ENCODE peak calls at places on chromosomes 4 and X, in nine cellular contexts. H is erythroblast; I is AG09309; L is stimulated activated naive CD8-positive, alpha-beta T cell treated with anti-CD3 and anti-CD28 coated beads, Interleukin-15, Interleukin-2, amounts not matched to agents 100 U/mL and 50 U/mL, for 24 hours; C is activated T-cell treated with anti-CD3 and anti-CD28 coated beads for 1 hour; N is NCI-H345; F is activated naive CD8-positive, alpha-beta T cell treated with anti-CD3 and anti-CD28 coated beads, Interleukin-2, amount 10 ng/mL, durations not matched to agents 7 days and 5 days; Y is heart left ventricle; R is lower lobe of right lung. M is an unnamed sample.

GRCh38 chr4:186622788-186623464 is 67.6 kb upstream of the MTNR1A start:
- DNase-seq in I (peak; percentile 45), H (no peak), C (no peak), L (no peak), F (no peak), R (no peak), N (no peak), Y (peak; percentile 38), M (peak; percentile 38)

GRCh38 chr4:16686195-16686594 is 212.2 kb downstream of the LDB2 start:
- DNase-seq in C (no peak), I (peak; percentile 95), R (no peak), Y (no peak), H (no peak), N (no peak), L (no peak), F (no peak), M (peak; percentile 68)

GRCh38 chrX:151977923-151978322 is 3.4 kb upstream of the GABRE start:
- DNase-seq in I (no peak), H (no peak), Y (no peak), N (no peak), C (no peak), F (no peak), R (no peak), L (no peak), M (no peak)

GRCh38 chrX:23786268-23786815 is 3.4 kb downstream of the SAT1 start:
- DNase-seq in H (no peak), F (no peak), R (peak; percentile 42), C (no peak), N (no peak), I (no peak), Y (no peak), L (no peak), M (no peak)

GRCh38 chrX:19075754-19076153 is 46.5 kb downstream of the ADGRG2 start:
- DNase-seq in F (no peak), C (no peak), I (no peak), Y (no peak), L (no peak), R (no peak), N (no peak), H (no peak), M (no peak)

GRCh38 chrX:69097451-69098236 is 67.6 kb downstream of the PJA1 start:
- DNase-seq in H (no peak), I (no peak), Y (no peak), N (no peak), L (no peak), C (no peak), F (no peak), R (no peak), M (no peak)

GRCh38 chr4:37453361-37454262 is 209.1 kb downstream of the NWD2 start:
- DNase-seq in Y (no peak), F (peak; percentile 71), H (peak; percentile 7), L (peak; percentile 51), R (peak; percentile 82), I (no peak), C (peak; percentile 34), N (peak; percentile 57), M (peak; percentile 48)

GRCh38 chr4:70306101-70306500 is 28.7 kb upstream of the CABS1 start:
- DNase-seq in R (no peak), F (no peak), Y (no peak), I (no peak), C (no peak), N (no peak), H (no peak), L (no peak), M (no peak)

GRCh38 chr4:75089206-75089605 is 156.3 kb downstream of the PARM1 start:
- DNase-seq in C (no peak), L (no peak), Y (no peak), N (no peak), R (no peak), I (no peak), H (no peak), F (no peak), M (no peak)

GRCh38 chrX:106901341-106901740 is 1.8 kb downstream of the RIPPLY1 start:
- DNase-seq in F (no peak), Y (no peak), L (no peak), R (no peak), N (no peak), H (no peak), I (no peak), C (no peak), M (no peak)

GRCh38 chrX:129739591-129739990 is 812 bp downstream of the XPNPEP2 start:
- DNase-seq in N (no peak), F (no peak), Y (no peak), C (no peak), I (no peak), L (no peak), H (peak; percentile 44), R (no peak), M (no peak)

GRCh38 chr4:133903029-133903428 is 298.6 kb downstream of the PABPC4L start:
- DNase-seq in C (no peak), I (no peak), Y (no peak), N (no peak), H (no peak), F (no peak), L (no peak), R (no peak), M (no peak)

M was measured in hepatic stellate cell.